ENCODE peak calls at places on chromosomes 7 and 10, in seven cellular contexts. J, E, S, P, H, C and A are unnamed samples.

GRCh38 chr7:156777364-156778069 is 115.5 kb downstream of the LMBR1 start:
- DNase-seq in P (no peak), J (peak), S (no peak), C (no peak), H (no peak), E (no peak), A (no peak)

GRCh38 chr7:44073664-44074348 is 8.4 kb upstream of the PGAM2 start:
- DNase-seq in C (peak), H (peak), E (no peak), S (no peak), J (peak), P (no peak), A (no peak)

GRCh38 chr7:124552217-124552616 is 213.4 kb downstream of the GPR37 start:
- DNase-seq in E (no peak), J (peak), C (no peak), P (no peak), H (no peak), S (no peak), A (no peak)

GRCh38 chr7:33816106-33816505 is 89.2 kb upstream of the BMPER start:
- DNase-seq in J (no peak), P (no peak), C (no peak), E (no peak), H (no peak), S (no peak), A (no peak)

GRCh38 chr10:31603245-31604087 is 284.4 kb downstream of the ZEB1 start:
- DNase-seq in H (peak), J (peak), S (peak), P (peak), E (peak), C (peak), A (peak)

GRCh38 chr10:84097787-84098353 is 41.4 kb upstream of the GHITM start:
- DNase-seq in S (peak), E (no peak), H (no peak), J (peak), P (no peak), C (no peak), A (peak)

GRCh38 chr7:157139142-157140117 is 704 bp downstream of the UBE3C start:
- DNase-seq in S (peak), P (peak), E (no peak), H (peak), C (no peak), J (peak), A (no peak)

GRCh38 chr7:41085244-41085643 is 617.6 kb downstream of the INHBA start:
- DNase-seq in C (no peak), E (no peak), P (no peak), H (no peak), S (no peak), J (peak), A (no peak)

GRCh38 chr10:122445904-122446303 is 8.5 kb upstream of the ARMS2 start:
- DNase-seq in J (no peak), E (no peak), S (no peak), P (no peak), C (no peak), H (no peak), A (no peak)

DNA sequence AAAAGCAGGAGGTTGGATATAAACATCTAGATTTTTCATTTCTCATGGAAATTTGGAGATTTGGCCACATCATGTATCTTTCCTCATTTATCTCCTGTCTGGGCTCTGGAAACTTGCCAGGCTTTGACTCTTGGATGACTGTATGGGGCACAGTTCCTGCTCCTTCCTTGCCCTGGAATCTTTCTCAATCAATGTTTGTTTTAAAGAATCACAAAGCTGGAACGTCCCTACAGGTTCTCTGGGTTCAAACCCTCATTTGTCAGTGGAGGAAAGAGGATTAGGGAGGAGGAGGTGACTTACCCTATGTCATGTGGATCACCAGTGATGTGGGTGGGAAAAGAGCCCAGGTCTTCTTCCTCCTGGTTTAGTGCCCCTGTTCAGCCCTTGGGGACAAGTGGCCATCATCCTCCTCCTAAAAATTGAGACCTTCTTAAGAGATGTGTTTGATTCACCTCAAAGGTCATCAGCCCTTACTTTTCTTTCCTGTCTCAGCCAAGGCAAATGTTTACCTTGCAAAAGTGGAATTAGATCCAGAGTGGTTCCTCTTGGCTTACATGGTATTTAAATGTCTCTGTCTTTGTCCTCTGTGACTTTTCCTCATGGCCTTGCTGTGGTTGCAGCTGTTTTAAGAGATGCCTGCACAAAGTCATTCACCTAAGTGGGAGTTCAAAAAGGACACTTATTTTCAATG is 38.8 kb upstream of the PDZD8 start:
- DNase-seq in S (no peak), C (no peak), P (no peak), E (no peak), H (no peak), J (peak), A (no peak)
- H3K4me3 ChIP-seq in S (no peak), C (no peak), P (no peak), E (no peak), H (no peak), J (no peak), A (no peak)

GRCh38 chr10:30215131-30215530 is 133.9 kb downstream of the MTPAP start:
- DNase-seq in E (no peak), C (no peak), P (no peak), J (no peak), H (no peak), S (no peak), A (no peak)

GRCh38 chr10:30216811-30217210 is 132.3 kb downstream of the MTPAP start:
- DNase-seq in H (no peak), S (no peak), P (no peak), J (peak), E (no peak), C (no peak), A (no peak)

GRCh38 chr10:30215631-30216030 is 133.4 kb downstream of the MTPAP start:
- DNase-seq in E (no peak), P (no peak), C (no peak), S (no peak), J (no peak), H (no peak), A (peak)

DNA sequence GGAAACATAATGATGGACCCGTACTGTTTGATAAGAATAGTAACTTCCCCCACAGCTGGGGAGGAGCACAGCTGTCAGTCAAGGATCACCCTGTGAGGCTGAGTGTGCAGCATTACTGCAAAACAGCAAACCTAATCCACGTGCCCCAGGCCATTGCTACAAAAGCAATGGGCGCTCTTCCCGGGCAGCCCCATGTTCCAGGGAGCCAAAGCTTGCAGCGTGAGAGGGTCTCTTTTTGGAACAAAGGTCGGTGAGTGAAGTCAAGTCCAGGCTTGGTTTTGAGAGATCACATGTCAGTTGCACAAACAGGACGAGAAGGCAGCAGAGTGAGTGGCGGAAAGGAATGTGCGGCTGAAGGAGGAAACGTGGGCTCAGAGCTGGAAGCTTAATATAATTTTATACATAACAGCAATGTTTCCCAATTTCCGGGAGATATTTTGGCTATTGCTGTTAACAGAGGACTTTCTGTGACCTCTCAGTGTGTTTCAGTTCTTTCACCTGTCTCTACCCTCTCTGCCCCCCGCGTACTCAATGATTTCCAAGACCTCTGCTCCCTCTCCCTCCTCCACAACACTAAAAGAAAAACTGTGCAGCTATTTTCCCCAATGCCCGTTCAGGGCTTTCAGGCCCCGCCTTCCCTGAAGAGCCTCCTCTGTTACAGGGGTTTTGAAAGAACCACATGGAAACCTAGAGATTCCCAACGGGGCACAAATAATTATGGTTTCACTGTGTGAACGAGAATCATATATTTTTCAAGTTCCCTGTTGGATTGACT is 128.9 kb downstream of the MTPAP start:
- DNase-seq in P (no peak), C (no peak), J (no peak), H (peak), S (no peak), E (no peak), A (peak)
- H3K4me3 ChIP-seq in P (no peak), C (peak), J (no peak), H (peak), S (no peak), E (no peak), A (no peak)

DNA sequence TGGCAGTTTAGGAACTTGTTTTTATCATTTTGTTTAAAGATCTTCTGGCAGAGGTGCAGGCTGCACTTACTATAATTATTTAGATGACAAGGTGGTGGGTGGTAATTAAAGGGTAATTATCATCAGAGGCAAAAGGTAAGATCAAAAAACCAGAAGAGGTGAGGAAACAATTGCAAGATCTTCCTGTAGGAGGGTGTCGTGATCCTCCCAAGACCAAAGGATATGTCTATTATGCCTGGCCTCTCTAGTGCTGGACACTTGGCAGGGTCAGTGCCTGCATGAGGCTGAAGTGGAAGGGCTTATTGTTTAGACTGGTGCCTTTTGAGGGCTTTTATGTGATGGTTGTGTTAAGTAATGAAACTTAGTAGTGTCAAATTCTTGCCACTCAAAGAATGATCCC is 1.8 kb upstream of the WAPL start:
- DNase-seq in H (no peak), P (no peak), J (peak), C (no peak), S (no peak), E (no peak), A (no peak)
- H3K4me3 ChIP-seq in H (no peak), P (no peak), J (peak), C (no peak), S (no peak), E (no peak), A (peak)

DNA sequence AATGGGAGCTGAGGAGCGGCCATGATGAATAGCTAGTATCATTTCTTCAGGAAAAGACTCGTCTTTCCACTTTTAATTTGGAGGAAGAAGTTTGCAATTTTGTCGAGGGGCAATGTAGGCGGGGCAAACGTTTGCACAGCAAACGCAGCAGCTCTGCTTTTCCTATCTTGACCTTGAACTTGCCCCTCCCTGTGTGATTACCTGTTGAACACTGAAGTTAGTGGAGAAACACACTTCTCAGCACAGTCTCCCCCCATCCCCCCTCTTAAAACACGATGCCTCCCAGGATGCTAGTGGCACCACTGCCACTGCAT is 178 bp upstream of the EPDR1 start:
- DNase-seq in C (no peak), P (no peak), J (no peak), H (no peak), S (no peak), E (no peak), A (no peak)
- H3K4me3 ChIP-seq in C (peak), P (peak), J (peak), H (peak), S (peak), E (peak), A (peak)

DNA sequence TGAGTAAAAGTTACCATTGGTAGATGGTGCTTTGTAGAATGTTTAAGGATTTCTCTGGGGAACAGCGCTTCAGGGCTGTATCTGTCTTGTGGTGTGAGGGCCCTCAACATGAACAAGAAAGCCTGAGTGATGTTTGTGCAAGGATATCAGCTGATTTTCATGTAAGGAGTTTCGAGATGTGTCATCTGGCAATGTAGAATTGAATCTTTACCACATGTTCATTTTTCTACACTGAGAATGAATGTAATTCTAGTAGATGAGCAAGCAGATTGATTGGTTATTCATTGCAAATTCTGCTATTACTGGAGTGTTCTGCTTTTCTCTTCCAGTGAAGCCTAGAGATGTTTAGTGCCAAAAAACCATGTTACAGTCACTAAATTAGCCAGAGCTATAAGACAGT is 87.7 kb downstream of the ST7 start:
- DNase-seq in E (no peak), J (no peak), P (no peak), H (no peak), C (no peak), S (no peak), A (no peak)
- H3K4me3 ChIP-seq in E (no peak), J (no peak), P (no peak), H (no peak), C (no peak), S (no peak), A (no peak)

GRCh38 chr7:5652829-5653228 is 128.6 kb downstream of the RNF216 start:
- DNase-seq in S (no peak), J (no peak), H (no peak), C (no peak), P (no peak), E (no peak), A (no peak)
- H3K4me3 ChIP-seq in S (no peak), J (no peak), H (no peak), C (no peak), P (no peak), E (no peak), A (no peak)

GRCh38 chr7:108454317-108454673 is 1.9 kb downstream of the NRCAM start:
- DNase-seq in E (no peak), S (no peak), C (no peak), P (no peak), J (no peak), H (no peak), A (no peak)
- H3K4me3 ChIP-seq in E (peak), S (peak), C (peak), P (peak), J (no peak), H (peak), A (peak)

GRCh38 chr10:8659982-8660381 is 605.5 kb downstream of the GATA3 start:
- DNase-seq in E (no peak), P (no peak), J (peak), H (no peak), C (no peak), S (no peak), A (no peak)

GRCh38 chr10:8665322-8665721 is 610.8 kb downstream of the GATA3 start:
- DNase-seq in E (no peak), S (no peak), C (no peak), H (no peak), J (no peak), P (no peak), A (no peak)

GRCh38 chr10:8663131-8663530 is 608.6 kb downstream of the GATA3 start:
- DNase-seq in J (no peak), P (no peak), E (no peak), H (no peak), S (no peak), C (no peak), A (no peak)
- H3K4me3 ChIP-seq in J (no peak), P (no peak), E (no peak), H (no peak), S (no peak), C (no peak), A (no peak)

DNA sequence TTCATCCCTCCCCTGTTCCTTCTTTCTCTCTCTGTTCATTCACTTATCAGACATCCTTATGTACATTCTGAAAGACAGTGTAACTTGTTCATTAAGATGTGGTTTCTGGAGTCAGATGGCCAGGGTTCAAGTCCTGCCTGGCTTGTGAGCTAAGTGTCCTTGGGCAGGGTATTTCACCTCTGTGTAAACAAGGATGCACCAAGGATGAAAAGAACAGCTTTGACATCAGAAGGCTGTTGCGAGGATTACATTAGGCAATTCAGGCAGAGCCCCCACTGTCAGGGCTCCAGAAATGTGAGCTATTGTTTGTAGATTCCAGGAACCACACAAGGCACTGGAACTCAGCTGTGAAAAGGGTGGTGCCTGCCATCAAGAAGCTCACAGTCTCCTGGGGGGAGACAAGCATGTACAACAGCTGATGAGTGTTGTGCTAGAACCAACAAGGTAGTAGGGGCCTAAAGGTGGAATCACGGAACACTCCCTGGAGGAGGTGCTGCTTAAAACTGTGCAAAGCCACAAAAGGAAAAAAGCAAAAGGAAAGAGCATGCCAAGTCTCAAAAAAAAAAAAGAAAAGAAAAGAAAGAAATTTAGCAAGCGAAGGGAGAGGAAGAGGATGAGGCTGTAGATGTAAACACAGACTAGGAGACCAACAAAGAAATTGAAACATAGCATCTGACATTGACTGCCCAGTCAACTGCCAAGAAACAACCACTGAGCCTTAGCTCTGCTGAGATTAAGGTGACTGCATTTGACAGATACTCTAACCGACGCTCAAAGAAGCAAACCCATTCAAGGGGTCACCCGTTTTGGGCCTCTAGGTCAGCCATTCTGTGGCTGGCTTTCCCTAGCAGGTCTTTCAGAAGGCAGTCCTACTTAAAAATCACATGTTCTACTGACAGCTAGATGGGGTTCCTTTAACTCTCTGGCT is 12.5 kb downstream of the PDLIM1 start:
- DNase-seq in E (peak), C (no peak), P (no peak), J (no peak), S (no peak), H (no peak), A (no peak)
- H3K4me3 ChIP-seq in E (no peak), C (no peak), P (no peak), J (no peak), S (no peak), H (no peak), A (no peak)

DNA sequence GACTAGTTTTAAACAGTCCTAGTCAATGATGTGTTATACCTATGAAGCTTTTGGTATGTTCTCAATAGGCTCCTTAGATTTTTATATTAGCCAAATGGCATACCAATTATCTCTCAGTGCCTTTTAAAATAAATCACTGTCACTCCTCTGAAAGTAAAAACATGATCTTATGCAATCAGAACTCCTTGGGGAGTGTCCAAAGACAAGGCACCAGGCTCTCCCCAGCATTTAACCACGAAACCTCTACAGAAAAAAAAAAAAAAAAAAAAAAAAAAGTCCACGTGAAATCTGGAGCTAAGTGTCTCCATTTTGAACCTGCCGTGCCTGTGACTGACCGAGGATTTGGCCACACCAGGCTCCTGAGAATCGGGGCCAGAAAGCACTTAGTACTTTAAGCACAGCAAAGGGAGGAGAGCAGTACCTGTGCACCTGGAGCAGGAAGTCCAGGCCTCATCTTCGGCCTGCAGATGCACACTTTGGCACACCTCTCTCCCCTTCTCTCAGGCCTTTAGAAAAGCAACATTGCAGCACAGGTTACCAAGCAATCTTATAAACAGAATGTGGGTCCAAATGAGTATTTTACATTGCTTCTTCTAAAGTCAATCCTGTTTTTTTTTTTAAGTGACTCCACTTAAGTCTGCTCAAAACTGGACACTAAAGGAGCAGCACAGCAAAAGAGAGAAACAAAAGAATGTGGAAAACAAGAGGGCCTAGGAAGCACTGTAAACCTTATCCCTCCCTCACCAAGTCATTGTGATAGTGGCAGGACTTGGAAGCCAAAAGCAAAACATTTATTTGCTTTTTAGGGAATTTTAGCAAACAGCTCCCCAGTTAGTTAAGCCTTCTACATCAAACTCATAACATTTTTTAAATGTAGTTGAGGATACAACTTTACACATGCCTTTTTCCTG is 1.5 kb downstream of the FAM13C start:
- DNase-seq in E (no peak), J (no peak), P (no peak), S (no peak), H (no peak), C (no peak), A (peak)
- H3K4me3 ChIP-seq in E (no peak), J (no peak), P (no peak), S (peak), H (peak), C (peak), A (peak)